ENCODE peak calls at places on chromosome 5, in seven cellular contexts. One of them, this sample, is unnamed.

GRCh38 chr5:124480022-124480421 is 266.4 kb downstream of the ZNF608 start:
- DNase-seq in choroid plexus epithelial cell: no peak
- DNase-seq in AG10803: no peak
- DNase-seq in fibroblast of the aortic adventitia: no peak
- DNase-seq in IMR-90: no peak
- DNase-seq in coronary artery: no peak
- DNase-seq in right lobe of liver: no peak
- DNase-seq in this sample: no peak

GRCh38 chr5:39948867-39949468 is 524.2 kb upstream of the DAB2 start:
- DNase-seq in choroid plexus epithelial cell: peak
- DNase-seq in AG10803: peak
- DNase-seq in fibroblast of the aortic adventitia: peak
- DNase-seq in IMR-90: peak
- DNase-seq in coronary artery: no peak
- DNase-seq in right lobe of liver: no peak
- DNase-seq in this sample: peak

GRCh38 chr5:103177543-103177942 is 57.4 kb downstream of the PPIP5K2 start:
- DNase-seq in choroid plexus epithelial cell: no peak
- DNase-seq in AG10803: no peak
- DNase-seq in fibroblast of the aortic adventitia: no peak
- DNase-seq in IMR-90: no peak
- DNase-seq in coronary artery: no peak
- DNase-seq in right lobe of liver: no peak
- DNase-seq in this sample: peak

GRCh38 chr5:58849151-58849550 is 266.3 kb downstream of the RAB3C start:
- DNase-seq in choroid plexus epithelial cell: no peak
- DNase-seq in AG10803: peak
- DNase-seq in fibroblast of the aortic adventitia: no peak
- DNase-seq in IMR-90: no peak
- DNase-seq in coronary artery: no peak
- DNase-seq in right lobe of liver: no peak
- DNase-seq in this sample: no peak

GRCh38 chr5:40678021-40678939 is 1.4 kb upstream of the PTGER4 start:
- DNase-seq in choroid plexus epithelial cell: no peak
- DNase-seq in AG10803: peak
- DNase-seq in fibroblast of the aortic adventitia: peak
- DNase-seq in IMR-90: no peak
- DNase-seq in coronary artery: no peak
- DNase-seq in right lobe of liver: no peak
- DNase-seq in this sample: peak

GRCh38 chr5:32522429-32523143 is 62.8 kb upstream of the SUB1 start:
- DNase-seq in choroid plexus epithelial cell: peak
- DNase-seq in AG10803: peak
- DNase-seq in fibroblast of the aortic adventitia: peak
- DNase-seq in IMR-90: peak
- DNase-seq in coronary artery: no peak
- DNase-seq in right lobe of liver: no peak
- DNase-seq in this sample: peak

GRCh38 chr5:126003309-126003708 is 419.9 kb upstream of the GRAMD2B start:
- DNase-seq in choroid plexus epithelial cell: peak
- DNase-seq in AG10803: peak
- DNase-seq in fibroblast of the aortic adventitia: peak
- DNase-seq in IMR-90: peak
- DNase-seq in coronary artery: no peak
- DNase-seq in right lobe of liver: no peak
- DNase-seq in this sample: peak

GRCh38 chr5:42993516-42994284 is 46.4 kb downstream of the ANXA2R start:
- DNase-seq in choroid plexus epithelial cell: peak
- DNase-seq in AG10803: peak
- DNase-seq in fibroblast of the aortic adventitia: peak
- DNase-seq in IMR-90: peak
- DNase-seq in coronary artery: no peak
- DNase-seq in right lobe of liver: no peak
- DNase-seq in this sample: peak

GRCh38 chr5:171336486-171337206 is 27.6 kb downstream of the TLX3 start:
- DNase-seq in choroid plexus epithelial cell: peak
- DNase-seq in AG10803: peak
- DNase-seq in fibroblast of the aortic adventitia: peak
- DNase-seq in IMR-90: peak
- DNase-seq in coronary artery: no peak
- DNase-seq in right lobe of liver: no peak
- DNase-seq in this sample: peak

GRCh38 chr5:95445442-95445841 is 54.3 kb downstream of the FAM81B start:
- DNase-seq in choroid plexus epithelial cell: no peak
- DNase-seq in AG10803: no peak
- DNase-seq in fibroblast of the aortic adventitia: no peak
- DNase-seq in IMR-90: no peak
- DNase-seq in coronary artery: no peak
- DNase-seq in right lobe of liver: no peak
- DNase-seq in this sample: no peak

GRCh38 chr5:113065626-113066025 is 89.0 kb downstream of the DCP2 start:
- DNase-seq in choroid plexus epithelial cell: no peak
- DNase-seq in AG10803: no peak
- DNase-seq in fibroblast of the aortic adventitia: no peak
- DNase-seq in IMR-90: no peak
- DNase-seq in coronary artery: peak
- DNase-seq in right lobe of liver: no peak
- DNase-seq in this sample: no peak

GRCh38 chr5:157328277-157328912 is 62.5 kb downstream of the CYFIP2 start:
- DNase-seq in choroid plexus epithelial cell: peak
- DNase-seq in AG10803: peak
- DNase-seq in fibroblast of the aortic adventitia: peak
- DNase-seq in IMR-90: peak
- DNase-seq in coronary artery: no peak
- DNase-seq in right lobe of liver: peak
- DNase-seq in this sample: peak

GRCh38 chr5:179759961-179760541 is 27.4 kb downstream of the MAML1 start:
- DNase-seq in choroid plexus epithelial cell: no peak
- DNase-seq in AG10803: no peak
- DNase-seq in fibroblast of the aortic adventitia: no peak
- DNase-seq in IMR-90: no peak
- DNase-seq in coronary artery: no peak
- DNase-seq in right lobe of liver: no peak
- DNase-seq in this sample: no peak

GRCh38 chr5:177994561-177995190 is 1.4 kb downstream of the PROP1 start:
- DNase-seq in choroid plexus epithelial cell: no peak
- DNase-seq in AG10803: no peak
- DNase-seq in fibroblast of the aortic adventitia: no peak
- DNase-seq in IMR-90: no peak
- DNase-seq in coronary artery: no peak
- DNase-seq in right lobe of liver: no peak
- DNase-seq in this sample: no peak

GRCh38 chr5:149584106-149584505 is 2.8 kb downstream of the ARHGEF37 start:
- DNase-seq in choroid plexus epithelial cell: no peak
- DNase-seq in AG10803: no peak
- DNase-seq in fibroblast of the aortic adventitia: no peak
- DNase-seq in IMR-90: no peak
- DNase-seq in coronary artery: no peak
- DNase-seq in right lobe of liver: no peak
- DNase-seq in this sample: no peak

GRCh38 chr5:98606961-98607360 is 166.5 kb upstream of the RGMB start:
- DNase-seq in choroid plexus epithelial cell: no peak
- DNase-seq in AG10803: no peak
- DNase-seq in fibroblast of the aortic adventitia: no peak
- DNase-seq in IMR-90: no peak
- DNase-seq in coronary artery: no peak
- DNase-seq in right lobe of liver: no peak
- DNase-seq in this sample: no peak

GRCh38 chr5:14146725-14147124 is 3.6 kb downstream of the TRIO start:
- DNase-seq in choroid plexus epithelial cell: no peak
- DNase-seq in AG10803: no peak
- DNase-seq in fibroblast of the aortic adventitia: no peak
- DNase-seq in IMR-90: no peak
- DNase-seq in coronary artery: no peak
- DNase-seq in right lobe of liver: no peak
- DNase-seq in this sample: no peak

GRCh38 chr5:14147210-14147609 is 4.1 kb downstream of the TRIO start:
- DNase-seq in choroid plexus epithelial cell: no peak
- DNase-seq in AG10803: no peak
- DNase-seq in fibroblast of the aortic adventitia: no peak
- DNase-seq in IMR-90: no peak
- DNase-seq in coronary artery: no peak
- DNase-seq in right lobe of liver: no peak
- DNase-seq in this sample: no peak

GRCh38 chr5:14148483-14148882 is 5.3 kb downstream of the TRIO start:
- DNase-seq in choroid plexus epithelial cell: no peak
- DNase-seq in AG10803: no peak
- DNase-seq in fibroblast of the aortic adventitia: no peak
- DNase-seq in IMR-90: no peak
- DNase-seq in coronary artery: no peak
- DNase-seq in right lobe of liver: no peak
- DNase-seq in this sample: no peak

GRCh38 chr5:14149672-14150053 is 6.5 kb downstream of the TRIO start:
- DNase-seq in choroid plexus epithelial cell: no peak
- DNase-seq in AG10803: no peak
- DNase-seq in fibroblast of the aortic adventitia: no peak
- DNase-seq in IMR-90: no peak
- DNase-seq in coronary artery: no peak
- DNase-seq in right lobe of liver: no peak
- DNase-seq in this sample: no peak

GRCh38 chr5:14148890-14149671 is 5.9 kb downstream of the TRIO start:
- DNase-seq in choroid plexus epithelial cell: no peak
- DNase-seq in AG10803: no peak
- DNase-seq in fibroblast of the aortic adventitia: no peak
- DNase-seq in IMR-90: no peak
- DNase-seq in coronary artery: no peak
- DNase-seq in right lobe of liver: peak
- DNase-seq in this sample: no peak
- H3K4me3 ChIP-seq in choroid plexus epithelial cell: no peak
- H3K4me3 ChIP-seq in AG10803: no peak
- H3K4me3 ChIP-seq in fibroblast of the aortic adventitia: no peak
- H3K4me3 ChIP-seq in IMR-90: no peak
- H3K4me3 ChIP-seq in coronary artery: no peak
- H3K4me3 ChIP-seq in right lobe of liver: no peak
- H3K4me3 ChIP-seq in this sample: no peak

DNA sequence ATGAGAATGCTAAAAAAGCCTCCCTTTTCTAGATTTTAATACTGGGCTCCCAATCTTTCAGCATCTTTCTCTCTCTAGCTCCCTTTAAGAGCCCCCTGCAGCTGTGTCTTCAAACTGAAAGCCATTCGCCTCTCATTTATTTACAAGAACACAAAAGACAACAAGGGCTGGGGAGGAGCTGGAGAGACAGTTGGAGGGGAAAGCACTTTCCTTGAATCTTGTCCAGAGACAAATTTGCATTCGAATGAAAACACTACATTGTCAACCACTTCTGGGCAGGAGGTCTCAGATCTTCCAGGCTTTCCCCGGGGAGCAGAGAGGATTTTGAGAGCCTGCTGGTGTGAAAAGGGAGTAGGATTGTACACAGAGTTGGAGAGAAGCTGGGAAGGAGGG is 518.3 kb downstream of the CTNND2 start:
- DNase-seq in choroid plexus epithelial cell: no peak
- DNase-seq in AG10803: no peak
- DNase-seq in fibroblast of the aortic adventitia: no peak
- DNase-seq in IMR-90: no peak
- DNase-seq in coronary artery: no peak
- DNase-seq in right lobe of liver: no peak
- DNase-seq in this sample: no peak
- TF ChIP-seq CTCF in choroid plexus epithelial cell: no peak
- TF ChIP-seq CTCF in AG10803: no peak
- TF ChIP-seq CTCF in fibroblast of the aortic adventitia: no peak
- TF ChIP-seq CTCF in IMR-90: no peak
- TF ChIP-seq CTCF in coronary artery: no peak
- TF ChIP-seq CTCF in right lobe of liver: no peak
- TF ChIP-seq CTCF in this sample: no peak

DNA sequence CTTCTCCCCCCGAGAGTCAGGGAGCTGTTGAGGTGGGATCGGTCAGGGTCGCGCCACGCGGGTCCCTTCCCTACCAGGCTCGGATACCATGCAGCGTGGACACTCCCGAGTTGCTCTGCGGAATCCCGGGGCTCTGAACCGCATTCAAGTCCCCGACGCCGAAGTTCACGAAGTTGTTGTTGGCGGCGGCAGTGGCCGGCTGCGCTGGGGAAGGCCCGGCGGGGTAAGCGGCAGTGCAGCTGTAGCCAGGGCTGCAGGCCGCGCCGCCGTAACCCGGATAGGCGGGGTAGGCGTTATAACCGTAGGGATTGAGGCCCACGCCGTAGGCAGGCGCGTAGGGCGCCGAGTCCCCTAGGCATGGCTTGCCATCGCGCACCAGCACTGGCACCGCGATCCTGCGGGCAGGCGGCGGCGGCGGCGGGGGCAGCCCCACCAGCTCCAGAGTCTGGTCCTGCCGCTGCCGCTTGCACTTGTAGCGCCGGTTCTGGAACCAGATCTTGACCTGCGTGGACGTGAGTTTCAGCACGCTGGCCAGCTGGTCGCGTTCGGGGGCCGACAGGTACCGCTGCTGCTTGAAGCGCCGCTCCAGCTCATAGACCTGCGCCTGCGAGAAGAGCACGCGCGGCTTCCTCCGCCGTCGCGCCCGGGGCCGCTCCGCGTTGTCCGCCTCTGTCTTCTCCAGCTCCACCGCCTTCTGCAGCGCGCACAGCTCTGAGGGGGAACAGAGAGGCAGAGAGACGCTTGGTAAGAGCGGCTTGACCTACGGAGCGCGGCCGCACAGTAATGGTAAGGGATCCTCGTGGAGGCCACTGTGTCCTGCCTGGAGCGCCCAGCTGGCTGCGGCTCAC is 2.3 kb downstream of the NKX2-5 start:
- DNase-seq in choroid plexus epithelial cell: no peak
- DNase-seq in AG10803: no peak
- DNase-seq in fibroblast of the aortic adventitia: no peak
- DNase-seq in IMR-90: no peak
- DNase-seq in coronary artery: no peak
- DNase-seq in right lobe of liver: no peak
- DNase-seq in this sample: no peak
- H3K4me3 ChIP-seq in choroid plexus epithelial cell: no peak
- H3K4me3 ChIP-seq in AG10803: no peak
- H3K4me3 ChIP-seq in fibroblast of the aortic adventitia: no peak
- H3K4me3 ChIP-seq in IMR-90: no peak
- H3K4me3 ChIP-seq in coronary artery: peak
- H3K4me3 ChIP-seq in right lobe of liver: no peak
- H3K4me3 ChIP-seq in this sample: no peak

DNA sequence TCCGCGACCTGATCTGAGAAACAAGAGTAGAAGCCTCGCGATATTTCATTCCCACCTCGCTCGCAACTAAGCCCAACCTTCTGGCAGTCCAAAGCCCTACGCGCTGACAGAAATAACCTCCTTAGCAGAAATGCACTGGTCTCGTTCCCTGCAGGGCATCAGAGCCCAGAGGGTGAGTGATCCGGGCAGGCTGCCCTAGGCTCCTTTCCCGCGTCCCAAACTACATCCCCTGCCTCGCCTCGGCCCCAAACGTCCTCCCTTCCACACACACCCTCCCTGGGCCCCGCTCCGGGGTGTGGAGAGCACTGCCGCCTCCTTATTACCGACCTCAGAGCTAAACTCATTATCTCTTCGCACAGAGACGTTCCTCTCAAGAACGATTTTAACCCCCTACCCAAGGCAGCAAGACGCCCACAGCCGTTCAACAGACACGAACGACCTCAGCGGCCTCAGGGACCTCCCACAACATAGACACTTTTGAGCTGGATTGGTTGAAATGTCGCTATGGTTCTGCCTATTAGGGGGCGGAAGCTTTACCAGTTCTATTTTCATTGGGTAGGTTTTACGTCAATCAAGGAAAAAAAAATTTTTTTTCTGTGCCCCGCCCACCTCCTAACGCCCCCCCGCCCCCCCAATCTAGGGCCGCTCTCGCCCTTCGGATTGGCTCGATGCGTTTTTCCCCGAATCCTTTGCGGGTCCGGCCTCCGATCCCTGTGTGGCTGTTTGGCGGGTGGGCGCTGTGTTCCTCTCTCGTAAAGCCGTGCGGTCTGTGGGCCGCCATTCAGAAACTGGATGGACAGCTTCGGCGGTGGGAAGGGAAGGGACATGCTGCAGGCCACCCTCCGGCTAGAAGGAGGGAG is at the start of gene CETN3:
- DNase-seq in choroid plexus epithelial cell: peak
- DNase-seq in AG10803: peak
- DNase-seq in fibroblast of the aortic adventitia: peak
- DNase-seq in IMR-90: peak
- DNase-seq in coronary artery: peak
- DNase-seq in right lobe of liver: peak
- DNase-seq in this sample: peak
- TF ChIP-seq CTCF in choroid plexus epithelial cell: no peak
- TF ChIP-seq CTCF in AG10803: no peak
- TF ChIP-seq CTCF in fibroblast of the aortic adventitia: peak
- TF ChIP-seq CTCF in IMR-90: no peak
- TF ChIP-seq CTCF in coronary artery: no peak
- TF ChIP-seq CTCF in right lobe of liver: peak
- TF ChIP-seq CTCF in this sample: no peak

This sample was measured in bronchial epithelial cell.